ENCODE peak calls at places on chromosomes 1 and 21, in eight cellular contexts. One of them, this sample, is unnamed.

GRCh38 chr1:180633092-180634045 is 1.5 kb downstream of the XPR1 start:
- DNase-seq in lung: no peak
- DNase-seq in endothelial cell: no peak
- DNase-seq in glutamatergic neuron: no peak
- DNase-seq in WTC11: no peak
- DNase-seq in BE2C: no peak
- DNase-seq in tibial artery: no peak
- DNase-seq in cardiac fibroblast: peak
- DNase-seq in this sample: no peak

GRCh38 chr21:15421521-15421920 is 308.3 kb upstream of the USP25 start:
- DNase-seq in lung: no peak
- DNase-seq in endothelial cell: no peak
- DNase-seq in glutamatergic neuron: no peak
- DNase-seq in WTC11: no peak
- DNase-seq in BE2C: no peak
- DNase-seq in tibial artery: no peak
- DNase-seq in cardiac fibroblast: no peak
- DNase-seq in this sample: no peak

GRCh38 chr1:224328644-224329043 is 1.3 kb downstream of the NVL start:
- DNase-seq in lung: no peak
- DNase-seq in endothelial cell: no peak
- DNase-seq in glutamatergic neuron: no peak
- DNase-seq in WTC11: no peak
- DNase-seq in BE2C: no peak
- DNase-seq in tibial artery: no peak
- DNase-seq in cardiac fibroblast: no peak
- DNase-seq in this sample: no peak

GRCh38 chr21:26191609-26192008 is 21.0 kb upstream of the APP start:
- DNase-seq in lung: no peak
- DNase-seq in endothelial cell: no peak
- DNase-seq in glutamatergic neuron: no peak
- DNase-seq in WTC11: no peak
- DNase-seq in BE2C: no peak
- DNase-seq in tibial artery: no peak
- DNase-seq in cardiac fibroblast: no peak
- DNase-seq in this sample: no peak

GRCh38 chr21:38505654-38506523 is 7.6 kb upstream of the ERG start:
- DNase-seq in lung: no peak
- DNase-seq in endothelial cell: peak
- DNase-seq in glutamatergic neuron: no peak
- DNase-seq in WTC11: no peak
- DNase-seq in BE2C: peak
- DNase-seq in tibial artery: no peak
- DNase-seq in cardiac fibroblast: peak
- DNase-seq in this sample: no peak

GRCh38 chr1:2414297-2414958 is 2.1 kb upstream of the PEX10 start:
- DNase-seq in lung: peak
- DNase-seq in endothelial cell: peak
- DNase-seq in glutamatergic neuron: peak
- DNase-seq in WTC11: peak
- DNase-seq in BE2C: peak
- DNase-seq in tibial artery: peak
- DNase-seq in cardiac fibroblast: peak
- DNase-seq in this sample: peak

GRCh38 chr21:42865361-42866160 is 13.8 kb downstream of the WDR4 start:
- DNase-seq in lung: peak
- DNase-seq in endothelial cell: no peak
- DNase-seq in glutamatergic neuron: no peak
- DNase-seq in WTC11: no peak
- DNase-seq in BE2C: peak
- DNase-seq in tibial artery: no peak
- DNase-seq in cardiac fibroblast: no peak
- DNase-seq in this sample: no peak

GRCh38 chr1:236515443-236515958 is 8.3 kb upstream of the LGALS8 start:
- DNase-seq in lung: no peak
- DNase-seq in endothelial cell: no peak
- DNase-seq in glutamatergic neuron: no peak
- DNase-seq in WTC11: no peak
- DNase-seq in BE2C: no peak
- DNase-seq in tibial artery: no peak
- DNase-seq in cardiac fibroblast: peak
- DNase-seq in this sample: no peak

GRCh38 chr1:54180666-54181360 is 19.0 kb downstream of the CYB5RL start:
- DNase-seq in lung: no peak
- DNase-seq in endothelial cell: no peak
- DNase-seq in glutamatergic neuron: peak
- DNase-seq in WTC11: no peak
- DNase-seq in BE2C: no peak
- DNase-seq in tibial artery: no peak
- DNase-seq in cardiac fibroblast: no peak
- DNase-seq in this sample: no peak

GRCh38 chr1:236416165-236416564 is 22.1 kb downstream of the EDARADD start:
- DNase-seq in lung: no peak
- DNase-seq in endothelial cell: no peak
- DNase-seq in glutamatergic neuron: no peak
- DNase-seq in WTC11: no peak
- DNase-seq in BE2C: no peak
- DNase-seq in tibial artery: no peak
- DNase-seq in cardiac fibroblast: no peak
- DNase-seq in this sample: no peak

GRCh38 chr1:27341525-27342252 is at the start of gene SYTL1:
- DNase-seq in lung: peak
- DNase-seq in endothelial cell: peak
- DNase-seq in glutamatergic neuron: no peak
- DNase-seq in WTC11: peak
- DNase-seq in BE2C: no peak
- DNase-seq in tibial artery: no peak
- DNase-seq in cardiac fibroblast: peak
- DNase-seq in this sample: peak

GRCh38 chr1:76040327-76040868 is 34.1 kb upstream of the ST6GALNAC3 start:
- DNase-seq in lung: peak
- DNase-seq in endothelial cell: peak
- DNase-seq in glutamatergic neuron: no peak
- DNase-seq in WTC11: peak
- DNase-seq in BE2C: no peak
- DNase-seq in tibial artery: no peak
- DNase-seq in cardiac fibroblast: no peak
- DNase-seq in this sample: no peak

GRCh38 chr1:22319608-22320007 is 132.0 kb upstream of the ZBTB40 start:
- DNase-seq in lung: no peak
- DNase-seq in endothelial cell: no peak
- DNase-seq in glutamatergic neuron: no peak
- DNase-seq in WTC11: no peak
- DNase-seq in BE2C: no peak
- DNase-seq in tibial artery: no peak
- DNase-seq in cardiac fibroblast: no peak
- DNase-seq in this sample: no peak

GRCh38 chr1:168507828-168508227 is 36.0 kb downstream of the XCL2 start:
- DNase-seq in lung: no peak
- DNase-seq in endothelial cell: no peak
- DNase-seq in glutamatergic neuron: no peak
- DNase-seq in WTC11: no peak
- DNase-seq in BE2C: no peak
- DNase-seq in tibial artery: no peak
- DNase-seq in cardiac fibroblast: no peak
- DNase-seq in this sample: no peak

GRCh38 chr21:17472592-17473271 is 40.1 kb upstream of the CXADR start:
- DNase-seq in lung: no peak
- DNase-seq in endothelial cell: no peak
- DNase-seq in glutamatergic neuron: no peak
- DNase-seq in WTC11: no peak
- DNase-seq in BE2C: no peak
- DNase-seq in tibial artery: no peak
- DNase-seq in cardiac fibroblast: no peak
- DNase-seq in this sample: no peak

GRCh38 chr1:240771450-240771849 is 159.5 kb upstream of the GREM2 start:
- DNase-seq in lung: no peak
- DNase-seq in endothelial cell: no peak
- DNase-seq in glutamatergic neuron: no peak
- DNase-seq in WTC11: no peak
- DNase-seq in BE2C: no peak
- DNase-seq in tibial artery: no peak
- DNase-seq in cardiac fibroblast: no peak
- DNase-seq in this sample: no peak

GRCh38 chr1:172909606-172910326 is 141.0 kb downstream of the TNFSF18 start:
- DNase-seq in lung: no peak
- DNase-seq in endothelial cell: no peak
- DNase-seq in glutamatergic neuron: no peak
- DNase-seq in WTC11: no peak
- DNase-seq in BE2C: no peak
- DNase-seq in tibial artery: no peak
- DNase-seq in cardiac fibroblast: peak
- DNase-seq in this sample: no peak

GRCh38 chr1:37862330-37862729 is 2.9 kb upstream of the MTF1 start:
- DNase-seq in lung: no peak
- DNase-seq in endothelial cell: no peak
- DNase-seq in glutamatergic neuron: no peak
- DNase-seq in WTC11: no peak
- DNase-seq in BE2C: no peak
- DNase-seq in tibial artery: no peak
- DNase-seq in cardiac fibroblast: no peak
- DNase-seq in this sample: no peak

GRCh38 chr1:198101716-198102453 is 54.9 kb upstream of the NEK7 start:
- DNase-seq in lung: no peak
- DNase-seq in endothelial cell: no peak
- DNase-seq in glutamatergic neuron: no peak
- DNase-seq in WTC11: no peak
- DNase-seq in BE2C: no peak
- DNase-seq in tibial artery: no peak
- DNase-seq in cardiac fibroblast: no peak
- DNase-seq in this sample: no peak

GRCh38 chr1:62325696-62326095 is 6.5 kb upstream of the KANK4 start:
- DNase-seq in lung: no peak
- DNase-seq in endothelial cell: no peak
- DNase-seq in glutamatergic neuron: no peak
- DNase-seq in WTC11: no peak
- DNase-seq in BE2C: no peak
- DNase-seq in tibial artery: no peak
- DNase-seq in cardiac fibroblast: no peak
- DNase-seq in this sample: no peak

GRCh38 chr1:8519167-8519566 is 201.3 kb downstream of the SLC45A1 start:
- DNase-seq in lung: no peak
- DNase-seq in endothelial cell: no peak
- DNase-seq in glutamatergic neuron: no peak
- DNase-seq in WTC11: no peak
- DNase-seq in BE2C: no peak
- DNase-seq in tibial artery: no peak
- DNase-seq in cardiac fibroblast: no peak
- DNase-seq in this sample: no peak

GRCh38 chr1:24416666-24417391 is 1.2 kb downstream of the NIPAL3 start:
- DNase-seq in lung: no peak
- DNase-seq in endothelial cell: no peak
- DNase-seq in glutamatergic neuron: no peak
- DNase-seq in WTC11: no peak
- DNase-seq in BE2C: no peak
- DNase-seq in tibial artery: no peak
- DNase-seq in cardiac fibroblast: peak
- DNase-seq in this sample: no peak

GRCh38 chr1:224632921-224633321 is 16.8 kb downstream of the CNIH3 start:
- DNase-seq in lung: no peak
- DNase-seq in endothelial cell: no peak
- DNase-seq in glutamatergic neuron: no peak
- DNase-seq in WTC11: no peak
- DNase-seq in BE2C: no peak
- DNase-seq in tibial artery: no peak
- DNase-seq in cardiac fibroblast: peak
- DNase-seq in this sample: no peak

GRCh38 chr1:109133815-109134214 is 19.9 kb downstream of the ELAPOR1 start:
- DNase-seq in lung: peak
- DNase-seq in endothelial cell: no peak
- DNase-seq in glutamatergic neuron: no peak
- DNase-seq in WTC11: no peak
- DNase-seq in BE2C: no peak
- DNase-seq in tibial artery: peak
- DNase-seq in cardiac fibroblast: peak
- DNase-seq in this sample: peak

GRCh38 chr21:29077651-29078090 is 4.2 kb upstream of the CCT8 start:
- DNase-seq in lung: no peak
- DNase-seq in endothelial cell: no peak
- DNase-seq in glutamatergic neuron: no peak
- DNase-seq in WTC11: no peak
- DNase-seq in BE2C: no peak
- DNase-seq in tibial artery: no peak
- DNase-seq in cardiac fibroblast: peak
- DNase-seq in this sample: no peak

GRCh38 chr1:83559090-83559489 is 439.8 kb downstream of the TTLL7 start:
- DNase-seq in lung: no peak
- DNase-seq in endothelial cell: no peak
- DNase-seq in glutamatergic neuron: no peak
- DNase-seq in WTC11: no peak
- DNase-seq in BE2C: no peak
- DNase-seq in tibial artery: no peak
- DNase-seq in cardiac fibroblast: no peak
- DNase-seq in this sample: no peak

GRCh38 chr1:44707959-44708831 is 22.8 kb downstream of the RNU5D-1 start:
- DNase-seq in lung: no peak
- DNase-seq in endothelial cell: peak
- DNase-seq in glutamatergic neuron: no peak
- DNase-seq in WTC11: peak
- DNase-seq in BE2C: peak
- DNase-seq in tibial artery: peak
- DNase-seq in cardiac fibroblast: peak
- DNase-seq in this sample: no peak

GRCh38 chr21:33479679-33480480 is at the start of gene TMEM50B:
- DNase-seq in lung: peak
- DNase-seq in endothelial cell: peak
- DNase-seq in glutamatergic neuron: peak
- DNase-seq in WTC11: peak
- DNase-seq in BE2C: peak
- DNase-seq in tibial artery: peak
- DNase-seq in cardiac fibroblast: peak
- DNase-seq in this sample: peak
- TF ChIP-seq CTCF in lung: no peak
- TF ChIP-seq CTCF in endothelial cell: no peak
- TF ChIP-seq CTCF in glutamatergic neuron: peak
- TF ChIP-seq CTCF in WTC11: no peak
- TF ChIP-seq CTCF in BE2C: peak
- TF ChIP-seq CTCF in tibial artery: peak
- TF ChIP-seq CTCF in cardiac fibroblast: peak
- TF ChIP-seq CTCF in this sample: peak

GRCh38 chr1:25566730-25567341 is 23.4 kb downstream of the LDLRAP1 start:
- DNase-seq in lung: no peak
- DNase-seq in endothelial cell: no peak
- DNase-seq in glutamatergic neuron: peak
- DNase-seq in WTC11: peak
- DNase-seq in BE2C: no peak
- DNase-seq in tibial artery: peak
- DNase-seq in cardiac fibroblast: peak
- DNase-seq in this sample: no peak
- TF ChIP-seq CTCF in lung: no peak
- TF ChIP-seq CTCF in endothelial cell: no peak
- TF ChIP-seq CTCF in glutamatergic neuron: no peak
- TF ChIP-seq CTCF in WTC11: no peak
- TF ChIP-seq CTCF in BE2C: no peak
- TF ChIP-seq CTCF in tibial artery: no peak
- TF ChIP-seq CTCF in cardiac fibroblast: no peak
- TF ChIP-seq CTCF in this sample: no peak

GRCh38 chr21:44875341-44875740 is 1.9 kb upstream of the PTTG1IP start:
- DNase-seq in lung: no peak
- DNase-seq in endothelial cell: no peak
- DNase-seq in glutamatergic neuron: no peak
- DNase-seq in WTC11: no peak
- DNase-seq in BE2C: no peak
- DNase-seq in tibial artery: no peak
- DNase-seq in cardiac fibroblast: peak
- DNase-seq in this sample: no peak
- TF ChIP-seq CTCF in lung: no peak
- TF ChIP-seq CTCF in endothelial cell: no peak
- TF ChIP-seq CTCF in glutamatergic neuron: no peak
- TF ChIP-seq CTCF in WTC11: no peak
- TF ChIP-seq CTCF in BE2C: no peak
- TF ChIP-seq CTCF in tibial artery: no peak
- TF ChIP-seq CTCF in cardiac fibroblast: no peak
- TF ChIP-seq CTCF in this sample: no peak

GRCh38 chr1:204503913-204504519 is 9.4 kb upstream of the PIK3C2B start:
- DNase-seq in lung: no peak
- DNase-seq in endothelial cell: no peak
- DNase-seq in glutamatergic neuron: no peak
- DNase-seq in WTC11: no peak
- DNase-seq in BE2C: no peak
- DNase-seq in tibial artery: no peak
- DNase-seq in cardiac fibroblast: no peak
- DNase-seq in this sample: no peak
- TF ChIP-seq CTCF in lung: no peak
- TF ChIP-seq CTCF in endothelial cell: no peak
- TF ChIP-seq CTCF in glutamatergic neuron: no peak
- TF ChIP-seq CTCF in WTC11: no peak
- TF ChIP-seq CTCF in BE2C: no peak
- TF ChIP-seq CTCF in tibial artery: no peak
- TF ChIP-seq CTCF in cardiac fibroblast: no peak
- TF ChIP-seq CTCF in this sample: no peak